ENCODE peak calls at places on chromosomes 12 and 14, in six cellular contexts. I is OCI-LY7, S is lower lobe of right lung, A is substantia nigra, Y is mammary epithelial cell, V is aorta. H is an unnamed sample.

GRCh38 chr14:104133496-104133895 is 4.9 kb upstream of the KIF26A start:
- DNase-seq in A (no peak), V (peak), I (no peak), Y (no peak), S (no peak), H (no peak)

GRCh38 chr12:123097521-123098084 is 53.3 kb downstream of the PITPNM2 start:
- DNase-seq in A (no peak), Y (no peak), V (no peak), I (no peak), S (no peak), H (no peak)

GRCh38 chr12:132523576-132524331 is 33.8 kb downstream of the FBRSL1 start:
- DNase-seq in I (peak), Y (peak), V (peak), S (peak), A (peak), H (no peak)

GRCh38 chr12:117019866-117020265 is 79.3 kb downstream of the TESC start:
- DNase-seq in I (no peak), S (no peak), V (no peak), Y (no peak), A (no peak), H (no peak)

GRCh38 chr12:112164326-112164660 is 38.9 kb downstream of the TRAFD1 start:
- DNase-seq in Y (no peak), V (peak), A (no peak), I (no peak), S (no peak), H (no peak)

GRCh38 chr12:64663019-64663418 is 52.7 kb downstream of the RASSF3 start:
- DNase-seq in I (no peak), S (no peak), Y (peak), A (no peak), V (no peak), H (no peak)

GRCh38 chr12:11801643-11802042 is 152.2 kb downstream of the ETV6 start:
- DNase-seq in V (no peak), I (no peak), S (no peak), Y (peak), A (no peak), H (no peak)

GRCh38 chr12:13307143-13307831 is 110.8 kb downstream of the EMP1 start:
- DNase-seq in A (no peak), V (no peak), S (no peak), Y (no peak), I (no peak), H (no peak)

GRCh38 chr12:19752712-19753111 is 313.4 kb downstream of the AEBP2 start:
- DNase-seq in Y (no peak), V (no peak), A (no peak), I (no peak), S (no peak), H (no peak)

GRCh38 chr12:124632510-124632909 is 65.1 kb upstream of the NCOR2 start:
- DNase-seq in A (no peak), S (no peak), Y (no peak), V (no peak), I (no peak), H (no peak)

GRCh38 chr14:102316048-102316745 is 3.3 kb upstream of the ZNF839 start:
- DNase-seq in A (no peak), Y (peak), S (no peak), V (peak), I (peak), H (no peak)

GRCh38 chr12:97650242-97650641 is 187.6 kb downstream of the RMST start:
- DNase-seq in I (no peak), S (no peak), A (no peak), Y (peak), V (no peak), H (peak)

GRCh38 chr12:121709478-121709890 is 3.1 kb upstream of the TMEM120B start:
- DNase-seq in Y (peak), I (no peak), V (no peak), S (no peak), A (no peak), H (peak)

GRCh38 chr14:86405250-86405649 is 875.3 kb downstream of the FLRT2 start:
- DNase-seq in V (no peak), Y (no peak), A (no peak), I (no peak), S (no peak), H (no peak)

GRCh38 chr14:32339188-32339587 is 10.1 kb downstream of the AKAP6 start:
- DNase-seq in V (no peak), S (no peak), Y (no peak), A (no peak), I (no peak), H (no peak)

GRCh38 chr12:124464830-124465229 is 102.6 kb downstream of the NCOR2 start:
- DNase-seq in A (no peak), I (no peak), V (no peak), Y (no peak), S (no peak), H (no peak)

GRCh38 chr12:133038310-133038709 is 1.0 kb downstream of the ZNF84 start:
- DNase-seq in A (no peak), Y (no peak), S (no peak), V (no peak), I (peak), H (no peak)

GRCh38 chr12:24297516-24297915 is 348.0 kb upstream of the SOX5 start:
- DNase-seq in Y (no peak), S (no peak), A (no peak), I (no peak), V (no peak), H (no peak)

GRCh38 chr12:113251404-113252070 is 30.3 kb downstream of the TPCN1 start:
- DNase-seq in I (no peak), S (no peak), V (no peak), Y (no peak), A (no peak), H (no peak)

GRCh38 chr12:66571361-66571760 is 107.5 kb downstream of the GRIP1 start:
- DNase-seq in A (no peak), S (no peak), I (no peak), V (no peak), Y (no peak), H (no peak)

GRCh38 chr14:21680072-21680471 is 6.5 kb upstream of the OR4E1 start:
- DNase-seq in A (no peak), S (no peak), I (no peak), V (no peak), Y (peak), H (no peak)

GRCh38 chr14:66645716-66646115 is 137.8 kb downstream of the GPHN start:
- DNase-seq in S (no peak), Y (peak), I (no peak), A (no peak), V (no peak), H (no peak)

GRCh38 chr12:68048648-68049297 is 59.5 kb downstream of the IFNG-AS1 start:
- DNase-seq in V (no peak), S (no peak), A (no peak), Y (no peak), I (no peak), H (no peak)

GRCh38 chr14:49464885-49465284 is 121.3 kb downstream of the RPS29 start:
- DNase-seq in S (no peak), Y (no peak), I (peak), V (no peak), A (no peak), H (no peak)

GRCh38 chr12:89453579-89453978 is 71.0 kb downstream of the GALNT4 start:
- DNase-seq in Y (peak), S (no peak), I (no peak), A (no peak), V (no peak), H (no peak)

GRCh38 chr14:68730811-68731425 is 61.9 kb downstream of the ZFP36L1 start:
- DNase-seq in S (no peak), A (no peak), V (no peak), I (no peak), Y (no peak), H (no peak)

GRCh38 chr14:31283568-31284252 is 76.1 kb upstream of the HECTD1 start:
- DNase-seq in A (no peak), S (no peak), V (no peak), I (no peak), Y (no peak), H (no peak)

GRCh38 chr12:52009081-52009751 is 2.5 kb downstream of the TAMALIN start:
- DNase-seq in V (peak), A (no peak), S (no peak), Y (no peak), I (no peak), H (no peak)

GRCh38 chr12:65609359-65609771 is 214.9 kb upstream of the HMGA2 start:
- DNase-seq in Y (peak), S (no peak), A (no peak), V (no peak), I (no peak), H (peak)

GRCh38 chr12:62660763-62661162 is 194.1 kb downstream of the MON2 start:
- DNase-seq in I (no peak), S (no peak), A (no peak), Y (peak), V (no peak), H (peak)

GRCh38 chr14:100875861-100876590 is 27.5 kb downstream of the RTL1 start:
- DNase-seq in A (no peak), V (peak), I (no peak), S (peak), Y (no peak), H (no peak)

GRCh38 chr12:96140110-96140509 is 54.1 kb upstream of the ELK3 start:
- DNase-seq in A (no peak), I (no peak), S (no peak), V (no peak), Y (peak), H (no peak)

GRCh38 chr12:8544295-8544694 is 3.6 kb upstream of the CLEC4E start:
- DNase-seq in I (peak), V (peak), Y (peak), A (peak), S (peak), H (no peak)

GRCh38 chr12:4031703-4032291 is 158.6 kb upstream of the PARP11 start:
- DNase-seq in I (no peak), S (peak), Y (peak), A (no peak), V (peak), H (peak)

GRCh38 chr14:104687601-104688504 is 1.6 kb upstream of the INF2 start:
- DNase-seq in Y (peak), V (peak), S (peak), I (no peak), A (no peak), H (peak)

GRCh38 chr14:59333235-59333634 is 131.9 kb downstream of the GPR135 start:
- DNase-seq in S (no peak), V (no peak), A (no peak), I (no peak), Y (no peak), H (no peak)

GRCh38 chr14:59332727-59333126 is 132.5 kb downstream of the GPR135 start:
- DNase-seq in S (no peak), I (no peak), A (no peak), V (no peak), Y (peak), H (no peak)

GRCh38 chr14:59330455-59330854 is 134.7 kb downstream of the GPR135 start:
- DNase-seq in S (peak), I (peak), Y (no peak), V (no peak), A (no peak), H (no peak)

GRCh38 chr14:59333668-59334067 is 131.5 kb downstream of the GPR135 start:
- DNase-seq in Y (peak), S (no peak), A (no peak), I (no peak), V (no peak), H (peak)

GRCh38 chr14:59331217-59331616 is 134.0 kb downstream of the GPR135 start:
- DNase-seq in I (no peak), A (no peak), S (no peak), Y (no peak), V (no peak), H (no peak)
- H3K27ac ChIP-seq in I (no peak), A (no peak), S (peak), Y (no peak), V (peak), H (no peak)

GRCh38 chr14:74888164-74889158 is 6.7 kb downstream of the DLST start:
- DNase-seq in S (no peak), I (no peak), Y (peak), V (no peak), A (no peak), H (no peak)
- H3K27ac ChIP-seq in S (no peak), I (no peak), Y (peak), V (no peak), A (no peak), H (no peak)

DNA sequence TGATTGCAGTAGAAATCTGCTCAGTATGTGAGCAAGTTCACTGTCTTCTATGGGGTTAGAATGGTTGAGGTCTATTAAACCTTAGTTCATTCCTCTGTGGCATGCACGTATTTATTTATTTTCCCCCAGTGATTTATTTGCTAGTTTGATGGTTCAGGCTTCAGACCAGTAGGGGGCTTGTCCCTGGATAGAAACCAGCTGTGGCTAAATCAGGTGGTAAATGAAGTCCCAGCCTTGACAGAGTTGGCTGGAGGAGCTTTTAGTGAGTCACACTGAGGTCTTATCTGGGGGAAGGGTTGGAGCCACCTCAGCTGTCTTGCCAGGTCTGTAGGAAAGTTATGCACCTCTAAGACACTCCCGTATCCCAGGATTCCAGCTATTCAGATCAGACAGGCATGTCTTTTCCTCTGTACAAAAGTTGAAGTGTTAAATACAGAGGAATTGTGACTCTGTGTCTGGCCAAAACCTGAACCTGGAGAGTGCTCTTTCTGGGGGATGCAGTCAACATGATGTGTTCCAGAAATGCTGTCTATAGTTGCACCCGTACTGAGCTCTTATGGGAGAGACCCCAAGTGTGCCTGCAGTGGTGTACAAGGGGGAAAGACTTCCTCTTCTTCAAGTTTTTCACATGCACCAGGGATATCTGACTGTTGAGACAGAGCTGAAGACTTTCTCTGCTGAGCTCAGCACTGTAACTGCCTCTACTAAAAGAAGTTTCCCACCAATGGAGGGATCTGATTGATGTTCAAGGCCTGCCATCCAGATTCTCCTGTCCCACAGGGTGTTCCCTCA is 1322.1 kb downstream of the TMEM121 start:
- DNase-seq in A (no peak), I (peak), Y (peak), V (no peak), S (no peak), H (peak)
- H3K27ac ChIP-seq in A (no peak), I (peak), Y (no peak), V (no peak), S (no peak), H (no peak)

DNA sequence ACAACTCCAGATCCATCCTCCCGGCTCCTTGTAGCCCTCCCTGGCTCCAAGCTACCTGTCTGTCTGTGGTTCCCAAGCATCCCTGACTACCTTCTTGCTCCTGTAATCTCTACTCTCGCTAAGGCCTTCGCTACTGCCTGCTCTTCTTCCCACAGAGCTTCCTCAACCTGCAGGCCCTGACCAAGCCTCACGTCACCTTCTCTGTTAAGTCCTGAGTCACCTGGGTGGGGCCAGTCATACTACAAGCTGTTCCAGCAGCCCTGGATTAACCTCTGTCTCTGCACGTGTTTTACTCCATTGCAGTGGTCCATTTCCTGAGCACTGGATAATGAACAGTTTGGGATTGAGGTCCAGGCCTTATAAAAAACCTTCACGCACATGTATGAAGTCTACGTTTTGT is 770.7 kb downstream of the BCL11B start:
- DNase-seq in I (no peak), V (no peak), A (no peak), S (no peak), Y (peak), H (peak)
- H3K27ac ChIP-seq in I (no peak), V (no peak), A (no peak), S (no peak), Y (peak), H (peak)